ENCODE peak calls at places on chromosome 2, in six cellular contexts. H, Y, S, N, Z and B are unnamed samples.

GRCh38 chr2:23617167-23617787 is 232.3 kb downstream of the KLHL29 start:
- DNase-seq in H (peak), Y (no peak), S (no peak), N (no peak), Z (no peak), B (no peak)

GRCh38 chr2:61493523-61493942 is 22.6 kb upstream of the USP34 start:
- DNase-seq in H (peak), Y (no peak), S (no peak), N (peak), Z (no peak), B (no peak)

GRCh38 chr2:72483346-72483745 is 335.7 kb upstream of the CYP26B1 start:
- DNase-seq in H (no peak), Y (no peak), S (no peak), N (no peak), Z (no peak), B (no peak)

GRCh38 chr2:30041884-30042283 is 104.9 kb upstream of the YPEL5 start:
- DNase-seq in H (no peak), Y (no peak), S (no peak), N (no peak), Z (no peak), B (no peak)

GRCh38 chr2:212037062-212037461 is 501.5 kb downstream of the ERBB4 start:
- DNase-seq in H (no peak), Y (no peak), S (no peak), N (no peak), Z (no peak), B (no peak)

GRCh38 chr2:219207884-219208740 is 1.5 kb downstream of the ZFAND2B start:
- DNase-seq in H (peak), Y (no peak), S (peak), N (no peak), Z (no peak), B (no peak)

GRCh38 chr2:165698621-165698946 is 95.5 kb downstream of the GALNT3 start:
- DNase-seq in H (peak), Y (peak), S (peak), N (peak), Z (peak), B (no peak)

GRCh38 chr2:111122631-111123421 is 2.1 kb downstream of the BCL2L11 start:
- DNase-seq in H (peak), Y (no peak), S (peak), N (peak), Z (peak), B (peak)

GRCh38 chr2:168244318-168244717 is 3.1 kb downstream of the STK39 start:
- DNase-seq in H (no peak), Y (no peak), S (peak), N (peak), Z (no peak), B (no peak)

GRCh38 chr2:119496682-119497081 is 27.6 kb downstream of the SCTR start:
- DNase-seq in H (no peak), Y (no peak), S (no peak), N (no peak), Z (no peak), B (no peak)

GRCh38 chr2:119495948-119496347 is 28.3 kb downstream of the SCTR start:
- DNase-seq in H (no peak), Y (no peak), S (no peak), N (no peak), Z (no peak), B (no peak)

GRCh38 chr2:119491776-119492525 is 32.3 kb downstream of the SCTR start:
- DNase-seq in H (peak), Y (no peak), S (peak), N (no peak), Z (no peak), B (no peak)

GRCh38 chr2:119490653-119491195 is 33.6 kb downstream of the SCTR start:
- DNase-seq in H (no peak), Y (no peak), S (no peak), N (no peak), Z (no peak), B (no peak)

DNA sequence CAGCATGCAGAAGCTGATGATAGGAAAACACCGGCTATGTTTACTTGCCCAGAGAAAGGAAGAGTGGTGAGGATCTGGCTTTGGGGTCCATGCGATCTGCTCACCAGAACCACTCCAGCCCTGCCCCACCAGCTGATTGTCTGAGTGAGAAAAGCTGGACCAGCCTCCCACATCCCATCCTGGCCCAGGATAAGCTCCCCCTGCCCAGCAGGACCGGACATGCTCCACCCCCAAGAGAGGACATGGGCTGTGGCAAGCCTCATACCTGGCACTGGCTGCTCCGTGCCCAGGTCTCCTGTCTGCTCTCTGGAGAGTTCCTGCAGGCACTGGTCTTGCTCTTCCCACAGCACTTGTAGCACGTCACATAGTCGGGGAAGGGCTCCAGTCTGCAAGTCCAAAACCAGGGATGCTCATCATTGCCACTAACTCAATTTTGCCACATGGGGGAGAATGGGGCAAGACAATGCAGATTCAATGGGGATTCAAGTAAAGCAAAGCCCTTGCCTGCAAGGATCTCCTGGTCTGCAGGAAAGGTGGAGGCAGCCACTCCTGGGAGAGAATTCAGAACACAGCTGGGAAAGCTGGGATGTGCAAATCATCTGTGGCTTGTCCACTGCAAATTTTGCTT is 30.0 kb downstream of the SCTR start:
- DNase-seq in H (no peak), Y (no peak), S (no peak), N (no peak), Z (no peak), B (no peak)
- TF ChIP-seq CTCF in H (no peak), Y (no peak), S (no peak), N (no peak), Z (no peak), B (no peak)

GRCh38 chr2:11427224-11427623 is 38.7 kb downstream of the E2F6 start:
- DNase-seq in H (no peak), Y (no peak), S (no peak), N (no peak), Z (no peak), B (no peak)
- TF ChIP-seq CTCF in H (no peak), Y (no peak), S (no peak), N (no peak), Z (no peak), B (no peak)

DNA sequence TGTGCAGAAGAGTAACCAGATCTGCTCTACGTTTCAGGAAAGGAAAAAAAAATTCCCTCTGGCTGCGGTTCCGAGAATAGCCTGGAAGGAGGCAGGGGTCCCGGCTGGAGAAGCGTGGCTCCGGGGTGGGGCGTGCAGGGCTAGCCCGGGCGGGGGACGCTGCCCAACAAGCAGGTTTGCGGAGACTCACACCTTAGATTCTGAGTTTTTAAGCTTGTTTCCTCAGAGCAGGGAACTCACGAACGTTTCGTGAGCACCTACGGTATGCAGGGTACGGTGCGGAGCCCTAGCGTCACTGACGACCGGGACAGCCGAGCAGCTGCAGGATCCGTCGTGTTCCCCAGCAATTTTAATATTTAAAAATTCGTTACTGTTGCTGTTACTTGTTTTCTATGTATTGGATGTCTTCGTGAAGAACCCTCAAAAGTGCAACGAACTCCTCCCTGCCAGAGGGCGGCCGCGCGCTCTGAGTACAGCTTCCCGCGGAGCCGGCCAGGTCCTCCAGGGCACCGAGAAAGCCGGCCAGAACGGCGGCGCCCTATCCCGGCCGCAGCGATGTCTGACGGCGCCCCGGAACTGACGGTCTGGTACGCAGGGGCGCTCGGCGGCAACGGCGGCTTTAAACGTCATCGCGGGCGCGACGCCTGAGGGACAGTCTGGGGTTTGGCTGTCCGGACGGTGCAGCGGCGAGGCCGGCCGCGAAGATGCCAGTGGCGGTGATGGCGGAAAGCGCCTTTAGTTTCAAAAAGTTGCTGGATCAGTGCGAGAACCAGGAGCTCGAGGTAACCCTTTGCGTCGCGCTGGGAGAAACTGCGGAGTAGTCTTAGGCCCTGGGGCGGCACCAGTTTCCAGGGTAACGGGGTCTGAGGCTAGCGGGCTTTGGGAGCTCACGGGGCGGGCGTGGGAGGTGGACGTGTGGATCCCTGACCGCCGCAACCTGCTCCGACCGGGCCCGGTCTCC is at the start of gene COPS8:
- DNase-seq in H (peak), Y (peak), S (peak), N (peak), Z (peak), B (peak)
- TF ChIP-seq CTCF in H (no peak), Y (peak), S (peak), N (peak), Z (peak), B (no peak)

GRCh38 chr2:59277656-59278055 is 1036.5 kb upstream of the FANCL start:
- DNase-seq in H (peak), Y (no peak), S (peak), N (no peak), Z (no peak), B (no peak)

GRCh38 chr2:59276917-59277316 is 1035.8 kb upstream of the FANCL start:
- DNase-seq in H (no peak), Y (no peak), S (no peak), N (no peak), Z (no peak), B (no peak)

GRCh38 chr2:59276033-59276432 is 1034.9 kb upstream of the FANCL start:
- DNase-seq in H (no peak), Y (no peak), S (no peak), N (peak), Z (peak), B (no peak)
- TF ChIP-seq CTCF in H (no peak), Y (peak), S (peak), N (peak), Z (peak), B (peak)

GRCh38 chr2:74178211-74179062 is at the start of gene MOB1A:
- DNase-seq in H (peak), Y (peak), S (peak), N (peak), Z (peak), B (peak)
- TF ChIP-seq CTCF in H (no peak), Y (no peak), S (no peak), N (no peak), Z (no peak), B (no peak)

DNA sequence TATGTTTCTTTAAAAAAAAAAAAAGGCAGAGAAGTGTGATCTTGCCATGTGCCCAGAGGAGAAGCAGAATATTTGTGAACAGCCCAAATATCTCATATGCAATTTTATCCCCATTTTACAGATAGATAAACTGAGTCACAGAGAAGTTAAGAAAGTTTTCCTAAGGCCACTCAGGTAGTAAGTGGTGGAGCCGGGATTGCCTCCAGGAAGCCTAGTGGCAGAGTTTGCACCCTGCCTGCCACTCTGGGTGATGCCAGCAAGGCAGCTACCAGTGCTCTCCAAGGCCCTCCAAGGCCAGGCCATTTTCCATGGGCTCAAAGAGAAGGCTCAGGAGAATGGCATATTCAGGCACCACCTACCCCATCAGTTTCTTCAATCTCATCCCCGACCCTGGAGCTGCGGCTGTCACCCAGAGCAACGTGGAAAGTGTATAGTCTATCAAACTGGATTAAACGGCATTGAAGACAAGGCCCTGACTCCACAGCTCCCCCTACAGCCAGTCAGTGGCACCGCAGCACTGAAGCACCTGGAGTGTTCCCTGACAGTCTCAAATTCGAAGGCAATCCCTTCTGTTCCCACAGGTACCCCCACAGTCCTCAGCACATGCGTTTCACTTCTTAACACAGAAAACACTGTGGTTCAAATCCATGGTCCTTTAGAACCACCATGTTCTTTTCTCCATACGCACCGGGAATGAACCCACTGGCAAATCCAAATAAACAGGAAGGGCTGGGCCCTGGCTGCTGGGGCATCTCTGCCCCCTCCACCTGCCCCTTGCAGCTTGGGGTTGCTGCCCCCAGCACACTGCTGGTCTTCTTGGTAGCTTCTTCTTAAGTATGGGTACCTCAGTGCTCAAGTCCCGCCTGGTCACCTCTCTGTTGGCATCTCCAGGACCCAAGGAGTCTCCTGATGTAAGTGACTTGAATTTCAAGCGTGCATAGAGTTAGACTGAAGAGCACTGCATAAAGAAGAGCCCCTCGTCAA is 175.3 kb downstream of the INHBB start:
- DNase-seq in H (peak), Y (peak), S (peak), N (peak), Z (peak), B (peak)
- TF ChIP-seq CTCF in H (peak), Y (peak), S (peak), N (peak), Z (peak), B (peak)

GRCh38 chr2:241289597-241289996 is 25.9 kb downstream of the HDLBP start:
- DNase-seq in H (no peak), Y (no peak), S (no peak), N (no peak), Z (no peak), B (no peak)
- TF ChIP-seq CTCF in H (no peak), Y (no peak), S (peak), N (no peak), Z (no peak), B (no peak)